ENCODE peak calls at places on chromosomes 16 and 17, in eight cellular contexts. J, V, I, H, Y, C, Z and L are unnamed samples.

GRCh38 chr16:51971184-51971583 is 575.8 kb downstream of the TOX3 start:
- DNase-seq in J (no peak), V (peak), I (no peak), H (no peak), Y (peak), C (no peak), Z (no peak), L (no peak)

GRCh38 chr16:88706288-88706964 is at the start of the genes CTU2 and RNF166:
- DNase-seq in J (peak), V (peak), I (peak), H (peak), Y (peak), C (peak), Z (peak), L (peak)

GRCh38 chr17:3732171-3732570 is 8.5 kb downstream of the HASPIN start:
- DNase-seq in J (no peak), V (no peak), I (peak), H (no peak), Y (peak), C (no peak), Z (no peak), L (no peak)

GRCh38 chr17:74730491-74731346 is 6.3 kb upstream of the RAB37 start:
- DNase-seq in J (no peak), V (no peak), I (no peak), H (no peak), Y (no peak), C (no peak), Z (no peak), L (no peak)

GRCh38 chr17:74128456-74128855 is 75.0 kb upstream of the RPL38 start:
- DNase-seq in J (no peak), V (no peak), I (no peak), H (no peak), Y (no peak), C (no peak), Z (no peak), L (no peak)

GRCh38 chr16:85028638-85029412 is 1.2 kb downstream of the KIAA0513 start:
- DNase-seq in J (peak), V (no peak), I (peak), H (no peak), Y (peak), C (no peak), Z (peak), L (no peak)

GRCh38 chr16:12971216-12971615 is 69.8 kb downstream of the SHISA9 start:
- DNase-seq in J (no peak), V (peak), I (no peak), H (no peak), Y (no peak), C (no peak), Z (no peak), L (peak)

GRCh38 chr17:42287305-42288077 is 807 bp upstream of the STAT5A start:
- DNase-seq in J (peak), V (no peak), I (peak), H (peak), Y (no peak), C (no peak), Z (peak), L (no peak)

GRCh38 chr16:71499775-71500364 is 10.7 kb upstream of the ZNF19 start:
- DNase-seq in J (no peak), V (peak), I (no peak), H (peak), Y (peak), C (peak), Z (no peak), L (no peak)

GRCh38 chr16:58411736-58412614 is 19.7 kb downstream of the GINS3 start:
- DNase-seq in J (no peak), V (no peak), I (no peak), H (no peak), Y (no peak), C (no peak), Z (no peak), L (no peak)

GRCh38 chr16:6684076-6684673 is 648.5 kb upstream of the RBFOX1 start:
- DNase-seq in J (no peak), V (peak), I (no peak), H (no peak), Y (no peak), C (peak), Z (no peak), L (peak)

GRCh38 chr17:61465550-61466237 is 13.5 kb downstream of the TBX4 start:
- DNase-seq in J (no peak), V (no peak), I (peak), H (no peak), Y (no peak), C (no peak), Z (peak), L (no peak)

GRCh38 chr17:68843522-68843921 is 111.7 kb downstream of the ABCA8 start:
- DNase-seq in J (no peak), V (no peak), I (no peak), H (peak), Y (no peak), C (no peak), Z (no peak), L (no peak)

GRCh38 chr17:77233635-77234334 is 93.0 kb downstream of the SEC14L1 start:
- DNase-seq in J (peak), V (peak), I (peak), H (no peak), Y (peak), C (no peak), Z (no peak), L (no peak)

GRCh38 chr17:20246692-20247091 is 220.6 kb downstream of the LGALS9B start:
- DNase-seq in J (no peak), V (no peak), I (no peak), H (no peak), Y (no peak), C (no peak), Z (no peak), L (no peak)

GRCh38 chr16:64983983-64984382 is 137.9 kb downstream of the CDH11 start:
- DNase-seq in J (peak), V (no peak), I (no peak), H (peak), Y (peak), C (peak), Z (peak), L (peak)

GRCh38 chr16:69709456-69710084 is 16.8 kb downstream of the NQO1 start:
- DNase-seq in J (no peak), V (peak), I (no peak), H (no peak), Y (peak), C (peak), Z (no peak), L (peak)

GRCh38 chr16:85515830-85516397 is 97.2 kb upstream of the GSE1 start:
- DNase-seq in J (no peak), V (no peak), I (peak), H (no peak), Y (no peak), C (no peak), Z (no peak), L (no peak)

GRCh38 chr17:31434404-31435050 is 43.1 kb downstream of the RAB11FIP4 start:
- DNase-seq in J (no peak), V (no peak), I (no peak), H (no peak), Y (no peak), C (no peak), Z (no peak), L (no peak)

GRCh38 chr17:61002316-61002736 is 324.7 kb downstream of the BCAS3 start:
- DNase-seq in J (no peak), V (peak), I (no peak), H (no peak), Y (peak), C (no peak), Z (no peak), L (no peak)

GRCh38 chr17:4072487-4073157 is 70.2 kb downstream of the ZZEF1 start:
- DNase-seq in J (no peak), V (no peak), I (no peak), H (no peak), Y (peak), C (no peak), Z (no peak), L (no peak)

GRCh38 chr16:84603115-84603816 is 14.6 kb downstream of the COTL1 start:
- DNase-seq in J (peak), V (peak), I (peak), H (peak), Y (peak), C (no peak), Z (peak), L (peak)

GRCh38 chr17:70168979-70169706 is at the start of gene KCNJ2:
- DNase-seq in J (peak), V (peak), I (peak), H (peak), Y (peak), C (peak), Z (peak), L (peak)

GRCh38 chr16:71658771-71659170 is 32.8 kb downstream of the MARVELD3 start:
- DNase-seq in J (no peak), V (no peak), I (no peak), H (no peak), Y (no peak), C (no peak), Z (no peak), L (no peak)

GRCh38 chr17:83053779-83054451 is 25.5 kb upstream of the METRNL start:
- DNase-seq in J (peak), V (no peak), I (peak), H (peak), Y (no peak), C (peak), Z (peak), L (no peak)

GRCh38 chr17:57311281-57312216 is 55.2 kb downstream of the MSI2 start:
- DNase-seq in J (no peak), V (no peak), I (no peak), H (no peak), Y (no peak), C (no peak), Z (no peak), L (no peak)

GRCh38 chr17:4808378-4808767 is 1.4 kb downstream of the PLD2 start:
- DNase-seq in J (peak), V (no peak), I (peak), H (peak), Y (no peak), C (no peak), Z (peak), L (no peak)

GRCh38 chr17:1491406-1492248 is 859 bp downstream of the MYO1C start:
- DNase-seq in J (peak), V (peak), I (peak), H (peak), Y (no peak), C (peak), Z (peak), L (peak)

GRCh38 chr17:82698974-82699442 is 510 bp upstream of the RAB40B start:
- DNase-seq in J (no peak), V (no peak), I (no peak), H (no peak), Y (no peak), C (no peak), Z (no peak), L (no peak)

GRCh38 chr16:56257260-56257659 is 66.0 kb downstream of the GNAO1 start:
- DNase-seq in J (no peak), V (no peak), I (peak), H (peak), Y (peak), C (no peak), Z (peak), L (no peak)

GRCh38 chr16:8846401-8846932 is 22.3 kb downstream of the CARHSP1 start:
- DNase-seq in J (no peak), V (no peak), I (no peak), H (no peak), Y (no peak), C (no peak), Z (no peak), L (no peak)

DNA sequence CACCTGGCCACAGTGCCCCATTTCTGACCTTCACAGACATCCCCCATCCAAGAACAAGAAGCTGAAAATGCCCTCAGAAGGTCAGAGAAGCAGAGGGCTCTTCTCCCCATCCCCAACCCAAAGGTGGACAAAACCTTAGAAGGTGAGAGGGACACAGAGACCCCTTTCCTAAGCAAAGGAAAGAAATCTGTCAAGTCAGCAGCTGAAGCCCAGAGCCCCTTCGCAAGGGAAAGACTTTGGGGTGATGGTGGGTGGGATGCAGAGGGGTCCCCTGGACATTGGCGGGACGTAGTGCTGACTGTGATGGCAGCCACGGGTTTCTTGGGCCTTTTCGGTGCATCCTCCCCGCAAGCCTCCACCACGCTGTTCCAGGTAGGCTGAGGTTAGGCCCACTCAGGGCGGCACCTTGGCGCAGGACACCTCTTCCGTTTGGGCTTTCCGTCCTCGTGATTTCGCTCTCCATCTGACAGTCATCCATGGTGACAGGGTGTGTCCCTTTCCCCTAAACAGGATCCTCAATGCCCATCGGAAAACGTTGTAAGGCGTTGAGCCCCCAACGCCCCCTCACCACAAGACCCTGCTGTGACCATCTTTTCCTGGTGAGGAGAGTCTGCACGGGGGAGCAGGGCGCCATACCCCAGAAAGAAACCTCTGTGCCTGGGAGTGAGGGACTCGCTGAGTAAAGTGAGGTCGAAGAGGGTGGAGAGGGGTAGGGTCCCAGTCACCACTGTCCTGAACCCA is 10.7 kb upstream of the GSDMA start:
- DNase-seq in J (peak), V (no peak), I (peak), H (no peak), Y (no peak), C (no peak), Z (peak), L (no peak)
- TF ChIP-seq POLR2A in J (no peak), V (no peak), I (no peak), H (no peak), Y (no peak), C (no peak), Z (no peak), L (no peak)

DNA sequence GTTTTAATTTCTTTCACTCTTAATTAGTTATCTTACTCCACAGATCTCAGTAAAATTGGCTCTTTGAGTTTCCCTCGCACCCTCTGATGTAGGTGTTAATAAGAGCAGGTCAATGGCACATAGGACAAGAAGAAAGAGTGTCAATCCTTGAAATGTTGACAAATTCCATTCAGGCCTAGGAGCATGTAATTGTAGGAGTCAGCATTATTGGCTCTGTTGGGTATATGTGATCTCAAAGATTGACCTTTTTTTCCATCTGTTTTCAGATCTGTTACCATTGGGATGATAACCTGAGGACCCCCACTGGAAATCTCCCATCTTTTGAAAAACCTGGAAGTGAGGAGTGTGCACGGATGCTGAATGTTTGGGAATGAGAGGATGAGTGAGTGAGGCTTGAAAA is 11.8 kb upstream of the TBKBP1 start:
- DNase-seq in J (no peak), V (no peak), I (no peak), H (no peak), Y (no peak), C (no peak), Z (no peak), L (no peak)
- TF ChIP-seq POLR2A in J (no peak), V (no peak), I (no peak), H (no peak), Y (no peak), C (no peak), Z (no peak), L (no peak)

GRCh38 chr17:28950017-28950751 is 1.1 kb downstream of the PHF12 start:
- DNase-seq in J (peak), V (peak), I (peak), H (peak), Y (peak), C (peak), Z (peak), L (no peak)

GRCh38 chr17:28951991-28952975 is 965 bp upstream of the PHF12 start:
- DNase-seq in J (peak), V (peak), I (peak), H (peak), Y (peak), C (peak), Z (peak), L (peak)

GRCh38 chr17:28953444-28954118 is 2.3 kb upstream of the PHF12 start:
- DNase-seq in J (peak), V (peak), I (peak), H (peak), Y (peak), C (peak), Z (peak), L (no peak)

GRCh38 chr17:28950752-28951427 is 428 bp downstream of the PHF12 start:
- DNase-seq in J (peak), V (no peak), I (no peak), H (no peak), Y (no peak), C (no peak), Z (no peak), L (no peak)

DNA sequence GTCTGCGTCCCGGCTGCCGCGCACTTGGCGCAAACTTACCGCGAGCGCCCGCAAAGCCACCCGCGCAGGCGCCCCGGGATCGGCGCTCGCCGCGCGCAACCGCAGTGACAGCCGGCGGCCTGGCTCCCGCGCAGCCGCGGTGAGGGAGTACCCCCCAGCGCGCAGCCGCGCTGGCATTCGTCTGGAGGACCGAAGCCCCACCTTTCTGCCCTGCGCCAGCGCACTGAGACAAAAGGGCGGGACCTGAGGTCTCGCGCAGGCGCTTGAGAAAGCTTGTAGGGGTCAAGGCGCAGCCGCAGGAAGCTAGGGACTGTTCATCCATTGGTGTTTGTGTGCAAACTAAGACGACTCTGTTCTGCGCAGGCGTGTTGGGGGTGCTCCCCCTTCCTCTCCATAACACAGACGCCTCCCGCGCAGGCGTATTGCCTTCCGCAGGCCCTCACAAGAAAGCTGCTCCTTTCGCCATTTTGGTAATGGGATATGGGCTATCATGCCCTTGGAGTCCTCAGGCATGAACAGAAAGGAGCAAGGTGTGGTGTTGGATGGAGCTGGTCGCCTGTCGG is at the start of gene PHF12:
- DNase-seq in J (peak), V (peak), I (peak), H (peak), Y (peak), C (peak), Z (peak), L (peak)
- TF ChIP-seq POLR2A in J (peak), V (peak), I (peak), H (peak), Y (peak), C (no peak), Z (peak), L (peak)

GRCh38 chr17:78734841-78735641 is 47.0 kb downstream of the CYTH1 start:
- DNase-seq in J (no peak), V (no peak), I (no peak), H (no peak), Y (no peak), C (no peak), Z (no peak), L (no peak)

GRCh38 chr17:78738245-78738644 is 43.8 kb downstream of the CYTH1 start:
- DNase-seq in J (no peak), V (no peak), I (no peak), H (no peak), Y (no peak), C (no peak), Z (no peak), L (no peak)

GRCh38 chr17:78735832-78736525 is 46.1 kb downstream of the CYTH1 start:
- DNase-seq in J (no peak), V (no peak), I (no peak), H (no peak), Y (no peak), C (no peak), Z (no peak), L (no peak)

GRCh38 chr17:78737332-78737731 is 44.7 kb downstream of the CYTH1 start:
- DNase-seq in J (no peak), V (no peak), I (no peak), H (no peak), Y (peak), C (no peak), Z (no peak), L (no peak)

DNA sequence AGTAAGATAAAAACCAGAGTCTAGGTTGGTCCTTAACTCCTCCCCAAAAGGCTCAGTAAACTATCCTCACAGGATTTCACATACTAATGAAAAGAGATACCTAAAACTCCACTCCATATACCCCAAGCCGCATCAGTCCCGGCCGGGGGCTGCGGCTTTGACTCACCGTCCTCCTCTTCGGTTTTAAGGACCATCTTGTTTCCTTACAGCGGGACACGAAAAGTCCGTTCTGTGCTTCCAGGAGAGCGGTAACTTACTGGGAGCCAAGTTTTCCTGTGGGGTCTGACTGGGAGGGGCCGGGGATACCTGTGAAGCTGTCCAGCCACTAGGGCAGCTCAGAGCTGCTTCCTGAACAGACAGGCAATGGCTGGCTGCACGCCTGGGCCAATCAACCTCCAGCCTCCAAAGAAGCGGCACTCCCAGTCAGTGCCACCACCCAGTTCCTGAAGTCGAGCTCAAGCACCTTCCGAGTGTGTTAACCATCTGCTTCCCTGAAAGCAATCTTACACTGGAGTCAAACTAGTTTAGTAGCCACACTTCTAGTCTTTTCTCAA is 45.5 kb downstream of the CYTH1 start:
- DNase-seq in J (peak), V (peak), I (peak), H (peak), Y (no peak), C (no peak), Z (no peak), L (no peak)
- TF ChIP-seq POLR2A in J (peak), V (peak), I (no peak), H (peak), Y (no peak), C (no peak), Z (no peak), L (no peak)

DNA sequence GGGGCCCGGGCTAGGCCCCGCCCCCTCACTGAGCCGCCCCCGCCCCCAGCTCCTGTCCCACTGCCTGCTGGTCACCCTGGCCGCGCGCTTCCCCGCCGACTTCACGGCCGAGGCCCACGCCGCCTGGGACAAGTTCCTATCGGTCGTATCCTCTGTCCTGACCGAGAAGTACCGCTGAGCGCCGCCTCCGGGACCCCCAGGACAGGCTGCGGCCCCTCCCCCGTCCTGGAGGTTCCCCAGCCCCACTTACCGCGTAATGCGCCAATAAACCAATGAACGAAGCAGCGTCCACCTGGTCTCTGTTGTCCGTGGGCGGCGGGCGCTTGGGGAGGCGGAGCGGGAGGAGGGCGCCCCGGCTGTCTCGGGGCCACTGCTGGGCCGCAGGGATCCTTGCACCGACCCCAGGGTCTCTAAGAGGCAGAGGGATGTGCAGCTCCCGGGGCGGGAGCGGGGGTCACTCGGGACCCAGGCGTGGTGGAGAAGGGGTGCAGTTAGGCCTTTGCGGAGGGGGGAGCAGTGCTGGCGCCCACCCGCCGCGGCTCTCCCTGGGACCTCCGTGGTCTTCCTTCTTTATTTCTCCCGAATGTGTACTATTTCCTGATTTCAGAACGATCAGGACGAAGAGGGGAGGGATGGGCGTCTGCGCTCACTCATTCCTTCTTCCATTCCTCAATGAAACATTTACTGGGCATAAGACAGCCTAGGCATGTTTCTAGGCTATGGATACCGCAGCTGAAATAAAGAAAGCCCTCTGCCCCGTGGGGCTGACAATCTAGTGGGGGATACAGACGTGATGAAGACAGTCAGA is 2.0 kb downstream of the HBZ start:
- DNase-seq in J (no peak), V (no peak), I (no peak), H (no peak), Y (peak), C (peak), Z (peak), L (no peak)
- TF ChIP-seq POLR2A in J (no peak), V (no peak), I (no peak), H (no peak), Y (no peak), C (no peak), Z (no peak), L (no peak)